ENCODE peak calls at places on chromosome 3, in nine cellular contexts. F is A549; R is tibial nerve; W is uterus; V is mesenchymal stem cell; O is body of pancreas; U is left ventricle myocardium inferior; G is transverse colon; Q is effector memory CD4-positive, alpha-beta T cell. P is an unnamed sample.

GRCh38 chr3:146967786-146968185 is 362.6 kb upstream of the PLSCR5 start:
- DNase-seq in F (no peak), R (no peak), W (no peak), V (no peak), O (no peak), U (no peak), G (no peak), Q (no peak), P (no peak)

GRCh38 chr3:72591522-72592421 is 256.5 kb downstream of the SHQ1 start:
- DNase-seq in F (peak; percentile 42), R (peak; percentile 54), W (peak; percentile 43), V (peak; percentile 67), O (no peak), U (peak; percentile 20), G (peak; percentile 23), Q (no peak), P (no peak)

GRCh38 chr3:20008646-20009045 is 3.4 kb downstream of the PP2D1 start:
- DNase-seq in F (no peak), R (no peak), W (no peak), V (no peak), O (no peak), U (no peak), G (no peak), Q (no peak), P (no peak)

GRCh38 chr3:61783993-61784718 is 222.8 kb downstream of the PTPRG start:
- DNase-seq in F (no peak), R (no peak), W (no peak), V (no peak), O (no peak), U (no peak), G (no peak), Q (no peak), P (no peak)

GRCh38 chr3:172098698-172099494 is 59.5 kb downstream of the FNDC3B start:
- DNase-seq in F (no peak), R (no peak), W (no peak), V (no peak), O (no peak), U (no peak), G (no peak), Q (no peak), P (no peak)

GRCh38 chr3:188147782-188148181 is 6.2 kb upstream of the LPP start:
- DNase-seq in F (no peak), R (no peak), W (no peak), V (no peak), O (no peak), U (no peak), G (no peak), Q (no peak), P (no peak)

GRCh38 chr3:142890592-142890991 is 1.7 kb upstream of the PCOLCE2 start:
- DNase-seq in F (no peak), R (no peak), W (no peak), V (no peak), O (no peak), U (no peak), G (no peak), Q (no peak), P (no peak)

GRCh38 chr3:7977245-7978103 is 524.1 kb upstream of the LMCD1 start:
- DNase-seq in F (peak; percentile 25), R (no peak), W (no peak), V (no peak), O (no peak), U (no peak), G (no peak), Q (no peak), P (no peak)

GRCh38 chr3:41808618-41809017 is 153.3 kb downstream of the ULK4 start:
- DNase-seq in F (no peak), R (no peak), W (no peak), V (no peak), O (no peak), U (no peak), G (no peak), Q (no peak), P (no peak)

GRCh38 chr3:125431912-125432587 is 56.9 kb upstream of the ZNF148 start:
- DNase-seq in F (no peak), R (no peak), W (no peak), V (peak; percentile 17), O (no peak), U (no peak), G (no peak), Q (no peak), P (no peak)

GRCh38 chr3:79685108-79685507 is 82.7 kb downstream of the ROBO1 start:
- DNase-seq in F (no peak), R (no peak), W (no peak), V (no peak), O (no peak), U (no peak), G (no peak), Q (no peak), P (no peak)

GRCh38 chr3:2540115-2540514 is 441.4 kb downstream of the CNTN4 start:
- DNase-seq in F (no peak), R (no peak), W (no peak), V (no peak), O (no peak), U (no peak), G (no peak), Q (no peak), P (no peak)

GRCh38 chr3:115652738-115653137 is 29.4 kb downstream of the GAP43 start:
- DNase-seq in F (no peak), R (no peak), W (no peak), V (no peak), O (no peak), U (no peak), G (no peak), Q (no peak), P (no peak)

GRCh38 chr3:64940949-64941348 is 253.1 kb upstream of the ADAMTS9 start:
- DNase-seq in F (no peak), R (no peak), W (no peak), V (no peak), O (no peak), U (no peak), G (no peak), Q (no peak), P (no peak)

GRCh38 chr3:9887478-9887877 is 2.9 kb upstream of the JAGN1 start:
- DNase-seq in F (no peak), R (no peak), W (no peak), V (no peak), O (no peak), U (no peak), G (no peak), Q (no peak), P (no peak)

DNA sequence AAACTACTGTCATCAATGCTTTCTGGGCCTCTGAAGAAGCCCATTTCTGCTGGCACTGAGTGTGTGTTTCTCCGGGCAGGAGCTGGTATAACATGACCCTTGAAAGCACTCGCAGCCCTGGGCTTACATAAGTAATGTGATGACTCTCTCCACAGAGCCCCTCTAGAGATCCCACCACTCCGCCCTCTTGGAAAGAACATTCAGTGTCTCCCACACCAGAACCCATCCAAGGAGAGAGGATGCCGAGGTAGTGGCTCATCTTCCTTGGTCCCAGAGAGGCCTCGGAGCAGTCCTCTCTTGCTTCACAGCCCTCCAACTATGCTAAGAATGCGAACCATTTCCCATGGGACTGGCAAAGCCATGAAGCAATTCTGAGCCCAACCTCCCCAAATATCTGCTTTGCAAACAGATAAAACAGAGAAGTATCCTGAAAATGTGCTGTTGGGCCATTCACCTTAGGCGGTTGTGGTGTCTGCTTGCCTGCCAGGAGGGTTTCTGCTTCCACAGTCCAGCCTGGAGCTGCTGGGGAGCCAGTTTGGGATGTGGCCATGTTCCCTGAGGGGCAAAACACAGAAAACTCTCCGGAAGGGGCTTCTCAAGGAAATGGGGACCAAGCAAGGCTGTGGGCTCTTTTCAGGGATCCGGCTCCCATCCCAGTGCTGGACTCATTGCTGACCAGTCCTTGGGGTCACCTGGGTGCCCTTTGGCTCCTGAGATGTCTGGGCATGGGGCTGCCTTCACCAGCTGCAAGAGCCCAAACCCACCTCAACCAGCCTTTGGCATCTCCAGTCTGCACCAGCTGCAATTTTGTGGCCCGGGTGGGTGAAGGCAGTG is 47.3 kb downstream of the AMOTL2 start:
- DNase-seq in F (peak; percentile 94), R (peak; percentile 63), W (peak; percentile 81), V (peak; percentile 94), O (peak; percentile 60), U (peak; percentile 25), G (no peak), Q (no peak), P (no peak)
- H3K4me1 ChIP-seq in F (peaks cover 76% of the 10 kb centered on the region), R (peaks cover 66% of the 10 kb centered on the region), W (peaks cover 24% of the 10 kb centered on the region), V (peaks cover 40% of the 10 kb centered on the region), O (peaks cover 42% of the 10 kb centered on the region), U (peaks cover 47% of the 10 kb centered on the region), G (peaks cover 17% of the 10 kb centered on the region), Q (no peaks in the 10 kb centered on the region), P (no peaks in the 10 kb centered on the region)

GRCh38 chr3:24368605-24369004 is 126.0 kb downstream of the THRB start:
- DNase-seq in F (no peak), R (no peak), W (no peak), V (no peak), O (no peak), U (no peak), G (no peak), Q (no peak), P (no peak)
- H3K27ac ChIP-seq in F (no peak overlapping the region), R (no peak overlapping the region), W (no peak overlapping the region), V (no peak overlapping the region), O (no peak overlapping the region), U (no peak overlapping the region), G (peak overlapping the region; percentile 53), Q (no peak overlapping the region), P (no peak overlapping the region)

GRCh38 chr3:49027634-49028033 is 1.6 kb downstream of the IMPDH2 start:
- DNase-seq in F (no peak), R (no peak), W (no peak), V (no peak), O (no peak), U (no peak), G (no peak), Q (no peak), P (no peak)
- H3K4me1 ChIP-seq in F (peaks cover 24% of the 10 kb centered on the region), R (peaks cover 56% of the 10 kb centered on the region), W (peaks cover 5% of the 10 kb centered on the region), V (peaks cover 16% of the 10 kb centered on the region), O (peaks cover 55% of the 10 kb centered on the region), U (peaks cover 70% of the 10 kb centered on the region), G (peaks cover 19% of the 10 kb centered on the region), Q (peaks cover 19% of the 10 kb centered on the region), P (peaks cover 12% of the 10 kb centered on the region)

GRCh38 chr3:48011771-48012170 is 4.4 kb downstream of the MAP4 start:
- DNase-seq in F (no peak), R (no peak), W (no peak), V (no peak), O (no peak), U (no peak), G (no peak), Q (no peak), P (no peak)
- H3K27ac ChIP-seq in F (no peak overlapping the region), R (peak overlapping the region; percentile 77), W (no peak overlapping the region), V (no peak overlapping the region), O (peak overlapping the region; percentile 86), U (peak overlapping the region; percentile 80), G (peak overlapping the region; percentile 68), Q (no peak overlapping the region), P (no peak overlapping the region)

GRCh38 chr3:160982497-160982896 is 122.7 kb downstream of the B3GALNT1 start:
- DNase-seq in F (no peak), R (no peak), W (no peak), V (no peak), O (no peak), U (no peak), G (no peak), Q (no peak), P (no peak)
- H3K4me1 ChIP-seq in F (no peaks in the 10 kb centered on the region), R (no peaks in the 10 kb centered on the region), W (no peaks in the 10 kb centered on the region), V (no peaks in the 10 kb centered on the region), O (peaks cover 3% of the 10 kb centered on the region), U (peaks cover 13% of the 10 kb centered on the region), G (no peaks in the 10 kb centered on the region), Q (no peaks in the 10 kb centered on the region), P (no peaks in the 10 kb centered on the region)